ENCODE peak calls at places on chromosomes 5 and 9, in nine cellular contexts. M, L, G, B, O, V, N, D and F are unnamed samples. For H3K27me3, the result is how much of the 10 kb centered on the place peaks cover.

GRCh38 chr5:80220268-80220897 is 35.5 kb downstream of the SERINC5 start:
- DNase-seq in M (no peak), L (peak), G (no peak), B (no peak), O (no peak), V (no peak), N (no peak), D (no peak), F (no peak)

GRCh38 chr9:14306672-14307646 is 7.0 kb downstream of the NFIB start:
- DNase-seq in M (no peak), L (no peak), G (no peak), B (no peak), O (no peak), V (peak), N (peak), D (no peak), F (no peak)

GRCh38 chr9:26919698-26920097 is 27.1 kb upstream of the CAAP1 start:
- DNase-seq in M (no peak), L (no peak), G (no peak), B (no peak), O (no peak), V (no peak), N (no peak), D (no peak), F (no peak)

GRCh38 chr9:114803886-114804285 is 2.0 kb downstream of the TNFSF15 start:
- DNase-seq in M (no peak), L (no peak), G (no peak), B (no peak), O (no peak), V (no peak), N (no peak), D (no peak), F (no peak)

GRCh38 chr5:124742983-124743533 is 3.4 kb downstream of the ZNF608 start:
- DNase-seq in M (no peak), L (peak), G (no peak), B (no peak), O (no peak), V (peak), N (no peak), D (no peak), F (peak)

GRCh38 chr9:104743377-104743985 is 4.0 kb upstream of the NIPSNAP3A start:
- DNase-seq in M (no peak), L (peak), G (no peak), B (no peak), O (no peak), V (no peak), N (no peak), D (no peak), F (peak)

GRCh38 chr5:134106991-134107701 is 7.3 kb upstream of the TCF7 start:
- DNase-seq in M (no peak), L (no peak), G (peak), B (no peak), O (no peak), V (no peak), N (no peak), D (no peak), F (no peak)

GRCh38 chr5:132807163-132807838 is 5.8 kb upstream of the SOWAHA start:
- DNase-seq in M (no peak), L (peak), G (no peak), B (no peak), O (peak), V (peak), N (no peak), D (no peak), F (no peak)

GRCh38 chr5:150544606-150545219 is 36.8 kb downstream of the NDST1 start:
- DNase-seq in M (peak), L (peak), G (peak), B (peak), O (peak), V (peak), N (peak), D (peak), F (peak)

GRCh38 chr5:133372306-133373008 is 239.9 kb downstream of the FSTL4 start:
- DNase-seq in M (no peak), L (peak), G (no peak), B (no peak), O (no peak), V (no peak), N (no peak), D (no peak), F (no peak)

GRCh38 chr5:98927242-98927987 is 1.4 kb downstream of the CHD1 start:
- DNase-seq in M (no peak), L (peak), G (no peak), B (peak), O (peak), V (peak), N (peak), D (no peak), F (peak)

GRCh38 chr5:65809817-65810531 is 88.0 kb downstream of the NLN start:
- DNase-seq in M (peak), L (no peak), G (no peak), B (no peak), O (peak), V (peak), N (peak), D (peak), F (peak)

GRCh38 chr5:59709833-59710232 is 183.7 kb downstream of the PDE4D start:
- DNase-seq in M (no peak), L (peak), G (no peak), B (no peak), O (no peak), V (peak), N (no peak), D (no peak), F (peak)

DNA sequence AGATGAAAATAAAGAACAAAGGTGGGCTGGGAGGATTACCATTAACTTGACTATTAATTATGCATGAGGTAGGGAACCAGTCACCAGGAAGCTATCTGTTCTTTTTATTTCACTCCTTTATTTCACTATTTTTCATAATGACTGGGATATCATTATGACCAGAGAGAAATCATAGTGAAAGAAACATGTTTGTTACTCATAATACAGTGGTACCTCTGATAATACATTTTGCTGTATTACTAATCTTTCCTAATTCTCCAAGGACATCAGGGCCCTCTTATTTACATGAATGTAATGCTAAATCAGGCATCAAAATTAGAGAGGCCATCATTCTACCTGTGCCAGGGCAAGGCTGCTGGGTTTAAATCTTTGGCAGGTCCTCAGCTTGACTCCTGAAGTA is 253.7 kb downstream of the NR3C1 start:
- DNase-seq in M (no peak), L (no peak), G (no peak), B (no peak), O (no peak), V (no peak), N (no peak), D (no peak), F (no peak)
- H3K27me3 ChIP-seq in M (under half), L (under half), G (under half), B (under half), O (under half), V (under half), N (under half), D (under half), F (under half)

GRCh38 chr9:107638922-107639321 is 149.4 kb upstream of the KLF4 start:
- DNase-seq in M (peak), L (no peak), G (no peak), B (no peak), O (peak), V (peak), N (peak), D (peak), F (peak)
- H3K27me3 ChIP-seq in M (under half), L (under half), G (under half), B (under half), O (under half), V (under half), N (under half), D (under half), F (under half)

DNA sequence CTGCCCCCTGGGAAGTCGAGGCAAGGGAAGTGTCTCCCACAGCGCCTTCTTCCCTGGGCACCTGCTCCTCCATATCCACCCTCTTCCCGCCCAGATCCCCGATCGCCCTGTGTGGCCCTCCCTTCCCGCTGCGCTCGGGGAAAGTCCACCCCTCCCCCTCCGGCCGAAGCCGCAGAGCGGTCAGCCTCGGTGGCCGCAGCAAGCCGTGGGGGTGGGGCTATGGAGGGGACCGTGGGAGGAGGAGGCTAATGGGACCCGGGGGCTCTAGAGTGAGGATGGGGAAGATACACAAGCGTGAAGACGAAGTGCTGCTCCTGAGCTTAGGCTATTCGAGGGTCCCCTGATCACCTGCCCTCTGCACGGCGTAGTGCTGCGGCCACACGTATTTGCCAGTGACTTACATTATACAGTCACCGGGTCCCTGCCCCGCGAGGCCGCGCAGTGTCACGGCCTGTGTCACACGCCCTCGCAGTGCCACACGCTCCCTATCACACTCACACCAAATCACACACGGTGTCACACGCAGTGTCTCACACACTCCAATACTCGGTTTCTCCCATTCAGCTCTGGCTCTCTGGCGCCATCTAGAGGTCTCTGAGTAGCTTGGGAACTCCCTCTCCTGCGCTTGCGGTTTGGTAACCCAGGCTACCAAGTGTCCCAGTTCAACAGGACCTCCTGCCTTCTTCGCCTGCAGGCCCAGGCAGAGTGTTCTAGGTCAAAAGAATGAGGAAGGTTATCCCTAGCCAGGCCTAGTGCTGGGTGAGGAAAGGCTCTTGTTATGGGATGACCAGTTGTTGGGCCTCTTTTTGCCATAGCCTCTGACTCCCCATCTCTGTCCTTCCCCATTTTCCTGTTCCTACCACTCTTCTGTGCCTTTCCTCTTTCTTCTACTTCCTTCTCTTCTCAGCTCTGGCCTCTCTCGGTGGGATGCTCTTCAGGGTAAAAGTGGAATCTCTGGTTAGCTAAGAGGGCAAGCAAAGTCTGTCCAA is 855 bp upstream of the PCDH1 start:
- DNase-seq in M (peak), L (peak), G (peak), B (peak), O (peak), V (peak), N (peak), D (peak), F (peak)
- H3K27me3 ChIP-seq in M (half or more), L (under half), G (under half), B (half or more), O (under half), V (under half), N (under half), D (under half), F (under half)

GRCh38 chr9:130354806-130355205 is 89.2 kb downstream of the HMCN2 start:
- DNase-seq in M (peak), L (no peak), G (no peak), B (no peak), O (peak), V (no peak), N (no peak), D (no peak), F (no peak)

GRCh38 chr9:130354378-130354777 is 88.8 kb downstream of the HMCN2 start:
- DNase-seq in M (no peak), L (no peak), G (no peak), B (no peak), O (no peak), V (no peak), N (no peak), D (no peak), F (no peak)

GRCh38 chr9:130358928-130359327 is 85.8 kb upstream of the ASS1 start:
- DNase-seq in M (no peak), L (no peak), G (no peak), B (no peak), O (no peak), V (no peak), N (no peak), D (no peak), F (no peak)

GRCh38 chr9:130356877-130357584 is 87.7 kb upstream of the ASS1 start:
- DNase-seq in M (no peak), L (no peak), G (no peak), B (no peak), O (no peak), V (no peak), N (no peak), D (no peak), F (no peak)

DNA sequence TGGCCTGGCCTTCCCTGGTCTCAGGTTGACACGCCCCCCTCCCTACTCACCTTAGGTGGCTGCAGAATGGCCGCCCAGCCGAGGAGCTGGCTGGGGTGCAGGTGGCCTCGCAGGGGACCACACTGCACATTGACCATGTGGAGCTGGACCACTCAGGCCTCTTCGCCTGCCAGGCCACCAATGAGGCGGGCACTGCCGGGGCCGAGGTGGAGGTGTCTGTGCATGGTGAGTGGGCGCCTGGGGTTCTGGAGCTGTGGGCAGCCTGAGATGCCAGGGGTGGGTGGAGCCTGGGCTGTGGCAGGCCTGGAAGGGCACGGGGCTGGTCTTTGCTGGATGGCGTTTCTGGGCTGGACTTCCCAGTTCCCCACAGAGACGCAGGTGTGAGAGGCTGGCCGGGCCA is 88.7 kb upstream of the ASS1 start:
- DNase-seq in M (no peak), L (no peak), G (no peak), B (no peak), O (no peak), V (no peak), N (no peak), D (no peak), F (no peak)
- H3K27me3 ChIP-seq in M (under half), L (under half), G (under half), B (under half), O (under half), V (under half), N (under half), D (under half), F (under half)

DNA sequence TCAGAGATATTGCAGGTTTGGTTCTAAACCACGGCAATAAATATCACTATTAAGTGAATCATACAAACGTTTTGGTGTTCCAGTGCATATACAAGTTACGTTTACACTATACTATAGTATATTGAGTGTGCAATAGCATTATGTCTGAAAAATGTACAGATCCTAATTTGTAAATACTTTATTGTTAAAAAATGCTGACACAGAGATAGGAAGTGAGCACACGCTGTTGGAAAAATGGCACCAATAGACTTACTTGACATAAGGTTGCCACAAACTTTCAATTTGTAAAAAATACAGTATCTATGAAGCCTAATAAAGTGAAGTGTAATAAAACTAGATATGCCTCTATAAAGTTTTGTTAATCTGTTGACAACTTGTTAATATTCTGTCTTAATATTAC is 16.0 kb downstream of the CFAP90 start:
- DNase-seq in M (no peak), L (no peak), G (no peak), B (no peak), O (no peak), V (no peak), N (no peak), D (no peak), F (no peak)
- H3K27me3 ChIP-seq in M (under half), L (under half), G (under half), B (under half), O (under half), V (under half), N (under half), D (under half), F (under half)

DNA sequence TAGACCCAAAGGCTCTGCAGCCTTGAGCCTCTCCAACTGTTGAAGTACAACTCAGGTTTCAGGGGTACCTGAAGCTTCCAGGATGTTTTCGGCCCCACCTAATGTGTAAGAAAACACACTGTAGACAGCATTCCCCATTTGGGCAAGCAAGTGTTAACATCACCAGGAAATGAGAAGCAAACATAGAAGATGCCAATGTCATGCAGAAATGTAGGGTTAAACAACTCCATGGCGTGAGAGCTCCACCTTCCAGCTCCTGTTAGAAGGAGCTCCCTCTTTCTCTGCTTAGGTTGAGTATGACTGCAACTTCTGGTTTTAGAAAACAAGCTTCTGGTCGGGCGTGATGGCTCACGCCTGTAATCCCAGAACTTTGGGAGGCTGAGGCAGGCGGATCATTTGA is 31.0 kb upstream of the DENND1A start:
- DNase-seq in M (no peak), L (peak), G (no peak), B (no peak), O (no peak), V (no peak), N (no peak), D (no peak), F (no peak)
- H3K27me3 ChIP-seq in M (under half), L (under half), G (under half), B (under half), O (under half), V (under half), N (under half), D (under half), F (under half)

DNA sequence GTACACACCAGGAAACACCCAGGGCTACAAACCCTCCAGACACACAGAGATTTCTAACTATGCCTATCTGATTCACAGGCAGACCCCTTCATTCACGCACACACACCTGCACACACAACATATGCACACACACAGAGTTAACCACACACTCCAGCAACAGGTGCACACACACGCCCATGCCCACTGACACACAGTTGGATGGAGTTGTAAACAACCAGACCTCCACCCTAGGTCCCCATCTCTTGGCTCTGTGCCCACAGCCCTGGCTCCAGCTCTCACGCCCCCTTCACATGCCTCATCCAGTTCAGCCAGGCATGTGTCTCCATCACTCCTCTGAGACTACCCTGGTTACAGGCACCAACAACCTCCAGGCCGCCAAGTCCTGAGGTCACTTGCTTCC is 61.1 kb downstream of the PSD2 start:
- DNase-seq in M (no peak), L (no peak), G (no peak), B (no peak), O (no peak), V (no peak), N (no peak), D (no peak), F (no peak)
- H3K27me3 ChIP-seq in M (under half), L (under half), G (under half), B (under half), O (under half), V (under half), N (under half), D (under half), F (under half)